ENCODE peak calls at places on chromosomes 4 and X, in seven cellular contexts. S is pancreas, W is IMR-90, H is SJSA1, K is lower lobe of right lung, E is left lung, I is psoas muscle. T is an unnamed sample. For H3K4me1 and H3K27me3, the result is how much of the 10 kb centered on the place peaks cover.

GRCh38 chrX:49995795-49996455 is 73.5 kb downstream of the CLCN5 start:
- DNase-seq in H (no peak), E (no peak), S (no peak), W (no peak), I (no peak), K (no peak), T (no peak)

GRCh38 chr4:177008071-177008835 is 215.5 kb upstream of the VEGFC start:
- DNase-seq in H (no peak), I (no peak), W (peak), K (no peak), E (no peak), S (no peak), T (no peak)

GRCh38 chr4:135744928-135745327 is 1543.3 kb upstream of the PABPC4L start:
- DNase-seq in W (no peak), K (no peak), I (no peak), H (no peak), S (no peak), E (no peak), T (no peak)

GRCh38 chr4:159291176-159291575 is 188.3 kb downstream of the RAPGEF2 start:
- DNase-seq in W (no peak), H (no peak), E (no peak), S (no peak), K (no peak), I (no peak), T (no peak)

GRCh38 chr4:140743194-140743931 is 12.8 kb downstream of the TBC1D9 start:
- DNase-seq in W (peak), H (no peak), S (no peak), E (no peak), I (no peak), K (no peak), T (peak)

GRCh38 chrX:50098241-50098640 is 102.6 kb downstream of the AKAP4 start:
- DNase-seq in I (no peak), S (no peak), K (no peak), W (no peak), H (no peak), E (no peak), T (no peak)

GRCh38 chr4:2930821-2931764 is 32.1 kb downstream of the NOP14 start:
- DNase-seq in E (peak), K (peak), S (peak), H (no peak), W (no peak), I (no peak), T (no peak)

GRCh38 chr4:89152972-89153371 is 41.6 kb downstream of the TIGD2 start:
- DNase-seq in K (no peak), H (no peak), S (no peak), E (no peak), I (no peak), W (no peak), T (no peak)

GRCh38 chrX:106263817-106264216 is 95.7 kb downstream of the PWWP3B start:
- DNase-seq in E (no peak), W (no peak), I (no peak), K (no peak), H (no peak), S (no peak), T (no peak)

GRCh38 chrX:38151426-38151825 is 69.2 kb downstream of the SRPX start:
- DNase-seq in K (no peak), E (no peak), W (peak), I (no peak), H (no peak), S (no peak), T (no peak)

GRCh38 chrX:97389761-97390192 is 506.1 kb downstream of the RPA4 start:
- DNase-seq in K (no peak), S (no peak), H (peak), W (peak), I (no peak), E (no peak), T (no peak)

GRCh38 chr4:182574706-182575105 is 331.5 kb downstream of the TENM3 start:
- DNase-seq in H (no peak), K (no peak), W (no peak), S (no peak), E (no peak), I (no peak), T (no peak)

GRCh38 chrX:50470103-50471031 is at the start of gene DGKK:
- DNase-seq in E (peak), I (no peak), H (no peak), S (peak), W (no peak), K (no peak), T (no peak)

GRCh38 chr4:76447326-76447954 is 12.4 kb downstream of the SHROOM3 start:
- DNase-seq in K (no peak), I (no peak), S (no peak), H (peak), W (peak), E (no peak), T (peak)

GRCh38 chrX:53294024-53294648 is 12.8 kb upstream of the IQSEC2 start:
- DNase-seq in W (peak), K (no peak), E (no peak), H (no peak), S (no peak), I (no peak), T (peak)

GRCh38 chr4:87679449-87680169 is 29.5 kb downstream of the DMP1 start:
- DNase-seq in K (no peak), I (peak), W (peak), S (no peak), H (peak), E (no peak), T (peak)

GRCh38 chrX:39560285-39560684 is 537.5 kb downstream of the BCOR start:
- DNase-seq in E (no peak), K (no peak), H (no peak), I (no peak), S (no peak), W (no peak), T (no peak)

GRCh38 chrX:11836284-11836683 is 78.2 kb downstream of the MSL3 start:
- DNase-seq in K (no peak), I (no peak), E (no peak), S (no peak), H (no peak), W (no peak), T (no peak)

DNA sequence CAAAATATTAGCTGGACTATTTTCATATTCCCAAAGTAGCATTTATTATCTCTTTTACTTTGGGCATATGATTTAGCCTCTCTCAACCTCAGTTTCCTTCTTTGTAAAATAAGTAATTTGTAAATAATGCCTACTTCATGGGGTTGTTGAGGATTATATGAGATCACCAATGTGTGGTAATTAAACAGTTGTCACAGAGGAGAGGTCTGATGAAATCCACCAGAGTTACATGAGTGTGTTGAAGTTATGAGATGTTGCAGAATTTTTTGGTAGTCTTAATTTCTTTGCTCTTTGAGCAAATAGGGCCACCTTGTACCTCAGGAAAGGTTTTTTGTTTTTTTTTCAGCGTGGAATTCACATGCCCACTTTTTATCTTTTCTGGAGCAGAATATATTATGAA is 1.4 kb downstream of the COX7B start:
- DNase-seq in W (no peak), I (no peak), S (no peak), E (no peak), H (no peak), K (no peak), T (no peak)
- H3K27ac ChIP-seq in W (no peak), I (peak), S (no peak), E (peak), H (no peak), K (peak), T (no peak)

DNA sequence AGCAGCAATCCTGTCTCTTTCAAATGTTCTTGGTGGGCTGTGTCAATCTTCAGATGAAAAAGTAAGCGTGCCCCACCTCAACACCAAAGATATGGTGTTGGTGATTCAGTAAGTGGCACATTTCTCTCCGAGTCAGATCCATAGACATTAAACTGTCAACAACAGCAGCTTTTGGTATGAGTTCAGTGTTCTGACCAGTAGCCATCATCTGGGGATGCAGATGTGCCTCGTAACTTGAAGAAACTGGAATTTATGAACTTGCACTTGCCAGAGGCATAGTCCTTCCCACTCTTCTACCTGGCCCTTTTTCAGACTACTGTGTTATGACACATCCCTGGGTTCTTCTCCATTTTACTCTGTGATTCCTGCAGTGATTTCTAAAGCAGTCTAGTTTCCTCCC is 39.6 kb downstream of the NUDT6 start:
- DNase-seq in W (no peak), I (no peak), K (no peak), E (no peak), S (no peak), H (no peak), T (no peak)
- H3K4me1 ChIP-seq in W (under half), I (under half), K (under half), E (under half), S (under half), H (under half), T (under half)

GRCh38 chr4:144351306-144351705 is 210.8 kb upstream of the GYPA start:
- DNase-seq in K (no peak), W (no peak), I (no peak), S (no peak), E (no peak), H (no peak), T (no peak)
- H3K27me3 ChIP-seq in K (under half), W (under half), I (under half), S (under half), E (under half), H (under half), T (under half)

GRCh38 chr4:41052287-41052686 is 162.1 kb downstream of the APBB2 start:
- DNase-seq in K (no peak), H (no peak), W (no peak), E (no peak), I (no peak), S (no peak), T (no peak)
- H3K27ac ChIP-seq in K (no peak), H (no peak), W (no peak), E (no peak), I (no peak), S (no peak), T (no peak)

GRCh38 chrX:151176351-151176750 is at the start of gene GPR50:
- DNase-seq in K (no peak), S (peak), I (no peak), E (no peak), H (no peak), W (no peak), T (no peak)
- H3K4me1 ChIP-seq in K (under half), S (under half), I (under half), E (under half), H (under half), W (under half), T (under half)

GRCh38 chrX:129461801-129462456 is 61.4 kb downstream of the SMARCA1 start:
- DNase-seq in K (no peak), H (no peak), E (no peak), I (no peak), W (no peak), S (no peak), T (no peak)
- H3K27me3 ChIP-seq in K (under half), H (under half), E (under half), I (under half), W (under half), S (under half), T (under half)

GRCh38 chr4:65600656-65601055 is 69.6 kb downstream of the EPHA5 start:
- DNase-seq in H (no peak), I (no peak), E (no peak), W (no peak), K (no peak), S (no peak), T (no peak)
- H3K27ac ChIP-seq in H (no peak), I (no peak), E (no peak), W (no peak), K (no peak), S (no peak), T (no peak)